ENCODE peak calls at places on chromosomes 4 and X, in six cellular contexts. S, M, Q, H, F and R are unnamed samples.
A peak's percentile ranks its signal among the peaks of the same experiment; 100 is the strongest.

GRCh38 chr4:16608123-16608522 is 290.3 kb downstream of the LDB2 start:
- DNase-seq in S (no peak), M (peak; percentile 34), Q (no peak), H (no peak), F (no peak), R (no peak)

GRCh38 chrX:24860140-24860539 is 155.6 kb downstream of the ARX start:
- DNase-seq in S (no peak), M (peak; percentile 3), Q (no peak), H (no peak), F (no peak), R (peak; percentile 5)

GRCh38 chr4:147582386-147583077 is 34.7 kb upstream of the TMEM184C start:
- DNase-seq in S (no peak), M (no peak), Q (no peak), H (no peak), F (peak; percentile 21), R (no peak)

GRCh38 chrX:130378008-130378669 is 7.3 kb downstream of the GPR119 start:
- DNase-seq in S (no peak), M (no peak), Q (no peak), H (no peak), F (no peak), R (peak; percentile 8)

GRCh38 chr4:6095023-6095817 is 77.0 kb upstream of the C4orf50 start:
- DNase-seq in S (no peak), M (no peak), Q (no peak), H (no peak), F (peak; percentile 56), R (peak; percentile 46)

GRCh38 chr4:179472164-179472563 is 2029.9 kb upstream of the AGA start:
- DNase-seq in S (no peak), M (no peak), Q (no peak), H (no peak), F (no peak), R (no peak)

GRCh38 chr4:80876810-80877209 is 153.7 kb upstream of the BMP3 start:
- DNase-seq in S (peak; percentile 73), M (no peak), Q (no peak), H (no peak), F (no peak), R (no peak)

GRCh38 chr4:121736735-121737351 is 28.1 kb downstream of the SMIM43 start:
- DNase-seq in S (no peak), M (peak; percentile 52), Q (peak; percentile 61), H (peak; percentile 50), F (peak; percentile 58), R (peak; percentile 51)

GRCh38 chrX:129139837-129140679 is 383.2 kb downstream of the SMARCA1 start:
- DNase-seq in S (no peak), M (no peak), Q (peak; percentile 91), H (no peak), F (peak; percentile 78), R (no peak)

GRCh38 chr4:151717909-151718613 is 42.7 kb downstream of the GATB start:
- DNase-seq in S (peak; percentile 7), M (no peak), Q (no peak), H (no peak), F (no peak), R (no peak)

GRCh38 chr4:136742330-136742729 is 790.0 kb downstream of the PCDH18 start:
- DNase-seq in S (no peak), M (no peak), Q (no peak), H (no peak), F (peak; percentile 6), R (no peak)

GRCh38 chr4:34619531-34620109 is 1624.7 kb downstream of the ARAP2 start:
- DNase-seq in S (no peak), M (no peak), Q (no peak), H (no peak), F (peak; percentile 12), R (no peak)

GRCh38 chr4:8544741-8545438 is 35.3 kb upstream of the GPR78 start:
- DNase-seq in S (no peak), M (no peak), Q (no peak), H (no peak), F (no peak), R (peak; percentile 87)

GRCh38 chr4:153947124-153947523 is 158.2 kb upstream of the SFRP2 start:
- DNase-seq in S (no peak), M (no peak), Q (no peak), H (no peak), F (no peak), R (no peak)

GRCh38 chr4:1520145-1520661 is 114.0 kb upstream of the NKX1-1 start:
- DNase-seq in S (no peak), M (no peak), Q (no peak), H (peak; percentile 38), F (no peak), R (no peak)
- TF ChIP-seq MYC in S (no peak), M (no peak), Q (no peak), H (no peak), F (no peak), R (no peak)

DNA sequence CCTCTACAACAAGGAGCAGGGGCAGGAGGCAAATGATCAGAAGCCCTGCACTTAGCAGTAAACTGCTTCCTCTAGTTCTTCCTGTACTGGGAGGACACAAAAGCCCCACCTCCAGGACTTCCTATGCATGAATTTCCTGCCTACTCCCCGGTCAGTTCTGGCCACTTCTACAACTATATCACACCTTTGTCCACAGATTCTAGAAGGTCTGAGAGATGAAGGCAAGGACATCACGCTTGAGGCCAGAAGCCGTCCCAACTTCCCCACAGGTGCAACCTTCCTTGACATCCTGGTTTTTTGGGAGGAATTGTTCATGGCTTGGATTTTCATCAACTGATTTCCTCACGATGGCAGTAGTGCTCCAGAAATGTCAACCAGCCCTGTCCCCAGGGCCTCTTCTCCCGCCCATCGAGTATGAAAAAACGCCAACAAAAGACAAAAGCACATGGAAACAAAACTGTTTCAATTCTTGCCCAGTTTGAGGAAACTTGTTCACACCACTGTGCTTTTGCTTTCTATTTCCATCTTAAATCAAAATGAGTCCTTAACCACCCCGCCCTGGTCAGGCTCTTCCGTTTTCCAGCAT is 206.5 kb upstream of the STK26 start:
- DNase-seq in S (peak; percentile 90), M (peak; percentile 42), Q (no peak), H (no peak), F (peak; percentile 58), R (no peak)
- H3K4me3 ChIP-seq in S (peak overlapping the region; percentile 71), M (no peak overlapping the region), Q (no peak overlapping the region), H (no peak overlapping the region), F (no peak overlapping the region), R (no peak overlapping the region)

DNA sequence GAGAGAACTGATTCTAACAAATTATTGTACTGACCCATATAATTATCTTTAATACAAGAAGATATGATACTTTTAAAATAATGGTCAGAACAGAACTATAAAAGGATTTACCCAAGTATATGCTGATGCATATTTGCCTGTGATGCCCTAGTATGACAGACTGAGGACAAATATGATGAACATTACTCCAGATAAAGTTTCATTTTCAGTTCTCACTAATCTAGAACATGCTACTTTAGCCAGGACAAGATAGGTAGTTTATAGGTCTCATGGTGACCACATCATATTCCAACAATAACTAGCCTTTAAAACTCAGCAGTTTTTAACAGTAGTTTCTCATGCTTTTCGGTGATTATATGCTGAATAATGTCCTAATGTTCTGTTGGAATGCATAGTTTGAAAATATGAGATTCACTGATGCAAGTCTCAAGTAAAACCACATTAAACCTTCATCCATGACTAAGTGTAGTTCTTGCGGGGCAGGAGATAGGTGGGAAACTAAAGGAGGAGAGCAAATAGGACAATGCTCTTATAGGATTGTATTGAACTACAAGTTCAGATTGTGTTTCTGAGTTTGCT is 295.2 kb upstream of the AGA start:
- DNase-seq in S (no peak), M (no peak), Q (no peak), H (no peak), F (no peak), R (no peak)
- TF ChIP-seq MYC in S (no peak), M (no peak), Q (no peak), H (no peak), F (no peak), R (no peak)

DNA sequence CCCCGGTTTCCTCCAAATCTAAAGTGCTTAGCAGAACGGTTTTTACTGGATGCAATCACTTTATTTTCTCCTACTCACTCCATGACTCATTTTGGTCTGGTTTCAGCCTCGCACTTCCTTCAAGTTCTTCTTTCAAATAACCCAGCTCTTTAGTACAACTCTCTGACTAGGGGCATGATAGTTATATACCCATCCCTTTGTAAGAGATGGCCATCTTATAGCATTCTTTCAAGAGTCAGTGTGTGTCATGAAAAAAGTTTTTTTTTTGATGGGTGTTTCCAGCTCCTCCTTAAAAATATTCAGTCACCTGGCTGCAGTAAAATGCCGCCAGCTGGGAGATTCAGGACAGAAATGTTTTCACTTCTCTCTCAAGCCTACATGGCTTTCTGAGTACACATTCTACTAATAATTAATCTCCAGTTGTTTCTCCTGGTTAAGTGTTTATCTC is 139.4 kb downstream of the GASK1B start:
- DNase-seq in S (no peak), M (peak; percentile 96), Q (peak; percentile 19), H (no peak), F (peak; percentile 7), R (no peak)
- H3K4me3 ChIP-seq in S (no peak overlapping the region), M (no peak overlapping the region), Q (no peak overlapping the region), H (no peak overlapping the region), F (no peak overlapping the region), R (no peak overlapping the region)

GRCh38 chr4:162847945-162848549 is 318.6 kb downstream of the NAF1 start:
- DNase-seq in S (no peak), M (no peak), Q (no peak), H (no peak), F (no peak), R (no peak)

GRCh38 chr4:162852642-162853041 is 314.0 kb downstream of the NAF1 start:
- DNase-seq in S (no peak), M (no peak), Q (no peak), H (no peak), F (no peak), R (no peak)

GRCh38 chr4:162853788-162854187 is 312.9 kb downstream of the NAF1 start:
- DNase-seq in S (no peak), M (no peak), Q (no peak), H (no peak), F (no peak), R (no peak)

GRCh38 chr4:162849922-162850321 is 316.8 kb downstream of the NAF1 start:
- DNase-seq in S (no peak), M (no peak), Q (no peak), H (no peak), F (no peak), R (no peak)
- TF ChIP-seq MYC in S (no peak), M (no peak), Q (no peak), H (no peak), F (no peak), R (no peak)

GRCh38 chrX:1205681-1206611 is 6.5 kb downstream of the CRLF2 start:
- DNase-seq in S (no peak), M (peak; percentile 65), Q (no peak), H (no peak), F (peak; percentile 99), R (peak; percentile 56)
- H3K4me3 ChIP-seq in S (peak overlapping the region; percentile 24), M (no peak overlapping the region), Q (no peak overlapping the region), H (no peak overlapping the region), F (peak overlapping the region; percentile 39), R (no peak overlapping the region)

GRCh38 chr4:76744253-76744921 is 153.6 kb downstream of the SOWAHB start:
- DNase-seq in S (no peak), M (peak; percentile 69), Q (no peak), H (no peak), F (no peak), R (no peak)
- TF ChIP-seq MYC in S (no peak), M (no peak), Q (no peak), H (no peak), F (no peak), R (no peak)